ENCODE peak calls at places on chromosome 7, in ten cellular contexts. Z is EH; F is naive thymus-derived CD8-positive, alpha-beta T cell; D is effector CD8-positive, alpha-beta T cell; O is fibroblast of lung; Y is amniotic stem cell; M is stimulated activated naive B cell treated with anti-CD40 and anti-IgM and Interleukin-4, amounts not matched to agents 10 μg/mL and 1 μg/mL and 100 μg/mL, for 72 hours; Q is GM04503; C is endothelial cell; B is activated T-helper 9 cell treated with anti-CD3 and anti-CD28 coated beads, Interleukin-2, amount 50 U/mL, for 16 hours. H is an unnamed sample.

GRCh38 chr7:137715546-137715945 is 131.2 kb downstream of the DGKI start:
- DNase-seq in M (no peak), Z (peak), B (no peak), F (no peak), O (peak), C (no peak), D (no peak), Q (no peak), Y (no peak), H (no peak)

GRCh38 chr7:106895246-106895864 is 30.3 kb downstream of the PIK3CG start:
- DNase-seq in B (no peak), D (no peak), Y (no peak), Z (no peak), M (peak), Q (no peak), F (no peak), O (no peak), C (no peak), H (no peak)

GRCh38 chr7:36153571-36154097 is 580 bp downstream of the EEPD1 start:
- DNase-seq in F (no peak), D (no peak), Z (peak), C (no peak), M (peak), B (no peak), Q (no peak), O (no peak), Y (no peak), H (no peak)

GRCh38 chr7:105853931-105854419 is 22.4 kb downstream of the ATXN7L1 start:
- DNase-seq in M (no peak), C (peak), F (no peak), Y (no peak), B (no peak), D (no peak), Q (peak), Z (peak), O (no peak), H (no peak)

GRCh38 chr7:90678986-90679385 is 82.9 kb downstream of the CDK14 start:
- DNase-seq in Y (no peak), B (no peak), O (no peak), M (no peak), Q (no peak), Z (no peak), C (no peak), F (no peak), D (no peak), H (no peak)

GRCh38 chr7:21971780-21972396 is 26.2 kb upstream of the CDCA7L start:
- DNase-seq in O (no peak), C (no peak), Q (no peak), D (no peak), Z (no peak), B (no peak), M (no peak), F (no peak), Y (no peak), H (no peak)

GRCh38 chr7:43649755-43650274 is 66.9 kb downstream of the STK17A start:
- DNase-seq in O (peak), M (peak), F (peak), C (no peak), B (peak), Y (no peak), D (no peak), Q (no peak), Z (peak), H (no peak)

GRCh38 chr7:34260282-34260681 is 354.9 kb downstream of the BMPER start:
- DNase-seq in M (no peak), Q (peak), B (no peak), Z (peak), D (no peak), O (peak), F (no peak), C (no peak), Y (peak), H (peak)

H was measured in AG09309.